ENCODE peak calls at places on chromosome 9, in four cellular contexts. B, R, W and X are unnamed samples.
A peak's percentile ranks its signal among the peaks of the same experiment; 100 is the strongest.

GRCh38 chr9:71729816-71730526 is 38.3 kb downstream of the CEMIP2 start:
- DNase-seq in B (no peak), R (no peak), W (no peak), X (no peak)

GRCh38 chr9:123329329-123329955 is 26.6 kb upstream of the CRB2 start:
- DNase-seq in B (no peak), R (no peak), W (no peak), X (no peak)

GRCh38 chr9:92097997-92098482 is 17.2 kb downstream of the SPTLC1 start:
- DNase-seq in B (peak; percentile 58), R (no peak), W (peak; percentile 64), X (peak; percentile 18)

GRCh38 chr9:27870404-27870803 is 297.1 kb upstream of the C9orf72 start:
- DNase-seq in B (no peak), R (no peak), W (no peak), X (no peak)

GRCh38 chr9:98740226-98740881 is 31.6 kb upstream of the GABBR2 start:
- DNase-seq in B (no peak), R (no peak), W (no peak), X (no peak)

GRCh38 chr9:94623253-94623652 is 16.1 kb downstream of the FBP1 start:
- DNase-seq in B (no peak), R (no peak), W (no peak), X (peak; percentile 58)

GRCh38 chr9:136045595-136046554 is 49.2 kb downstream of the NACC2 start:
- DNase-seq in B (no peak), R (no peak), W (no peak), X (no peak)

GRCh38 chr9:137745541-137745991 is 126.8 kb downstream of the EHMT1 start:
- DNase-seq in B (no peak), R (peak; percentile 56), W (no peak), X (no peak)

GRCh38 chr9:5514608-5515260 is 4.4 kb downstream of the PDCD1LG2 start:
- DNase-seq in B (no peak), R (no peak), W (no peak), X (no peak)

GRCh38 chr9:29475471-29475870 is 1902.2 kb upstream of the C9orf72 start:
- DNase-seq in B (peak; percentile 2), R (no peak), W (no peak), X (no peak)

GRCh38 chr9:137453643-137454081 is 5.5 kb downstream of the NSMF start:
- DNase-seq in B (no peak), R (peak; percentile 41), W (peak; percentile 75), X (peak; percentile 80)

GRCh38 chr9:128249914-128250838 is 25.6 kb downstream of the GOLGA2 start:
- DNase-seq in B (no peak), R (peak; percentile 27), W (peak; percentile 75), X (peak; percentile 99)
- TF ChIP-seq CTCF in B (no peak), R (no peak), W (no peak), X (no peak)

GRCh38 chr9:125617087-125617486 is 89.9 kb downstream of the MAPKAP1 start:
- DNase-seq in B (no peak), R (no peak), W (no peak), X (no peak)
- TF ChIP-seq CTCF in B (no peak), R (no peak), W (no peak), X (no peak)

GRCh38 chr9:133371261-133371711 is 4.6 kb downstream of the SURF4 start:
- DNase-seq in B (no peak), R (no peak), W (no peak), X (no peak)
- TF ChIP-seq CTCF in B (no peak), R (no peak), W (no peak), X (no peak)

DNA sequence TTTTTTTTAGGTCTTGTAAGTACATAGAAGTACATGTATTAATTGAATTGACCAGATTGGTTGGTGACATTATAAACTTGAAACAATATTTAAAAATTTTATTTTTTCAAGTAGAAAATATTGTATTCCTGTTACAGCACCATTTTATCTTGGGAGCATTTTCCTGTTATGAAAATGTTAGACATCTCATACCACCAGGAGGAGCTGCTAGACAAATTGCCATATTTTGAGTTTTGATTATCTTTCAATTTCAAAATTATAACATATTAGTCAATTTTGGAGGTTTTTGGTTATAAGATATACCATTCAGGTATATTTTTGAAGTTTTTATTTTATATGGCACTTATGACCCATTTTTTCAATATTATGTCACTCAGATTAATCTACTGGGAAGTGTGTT is 84.4 kb downstream of the CNTLN start:
- DNase-seq in B (no peak), R (no peak), W (no peak), X (no peak)
- TF ChIP-seq CTCF in B (peak; percentile 52), R (peak; percentile 41), W (no peak), X (no peak)

GRCh38 chr9:96501981-96502833 is 52.2 kb downstream of the HABP4 start:
- DNase-seq in B (no peak), R (no peak), W (no peak), X (no peak)
- TF ChIP-seq CTCF in B (no peak), R (no peak), W (no peak), X (no peak)

DNA sequence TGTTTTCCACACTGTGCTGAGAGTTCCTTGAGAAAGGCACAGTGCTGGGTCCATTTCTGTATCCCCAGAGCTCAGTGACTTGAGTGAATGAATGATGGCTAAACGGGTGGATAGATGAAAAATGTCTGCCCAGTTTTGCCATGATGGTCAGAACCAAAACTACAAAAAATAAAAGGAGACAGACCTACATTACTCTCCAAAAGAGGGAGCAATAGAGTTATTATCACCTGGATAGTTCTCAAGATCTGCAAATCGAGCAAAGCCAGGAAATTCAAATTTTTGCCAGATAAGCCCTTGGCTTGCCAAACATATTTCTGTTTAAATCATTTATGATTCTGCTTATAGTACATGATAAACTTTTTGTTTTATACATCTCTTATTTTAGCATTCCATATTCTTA is 214.2 kb upstream of the ZNF462 start:
- DNase-seq in B (peak; percentile 1), R (peak; percentile 21), W (no peak), X (no peak)
- TF ChIP-seq CTCF in B (peak; percentile 51), R (peak; percentile 38), W (peak; percentile 43), X (no peak)

GRCh38 chr9:130426883-130427282 is 17.9 kb upstream of the ASS1 start:
- DNase-seq in B (no peak), R (no peak), W (no peak), X (peak; percentile 33)
- TF ChIP-seq CTCF in B (no peak), R (no peak), W (no peak), X (no peak)

DNA sequence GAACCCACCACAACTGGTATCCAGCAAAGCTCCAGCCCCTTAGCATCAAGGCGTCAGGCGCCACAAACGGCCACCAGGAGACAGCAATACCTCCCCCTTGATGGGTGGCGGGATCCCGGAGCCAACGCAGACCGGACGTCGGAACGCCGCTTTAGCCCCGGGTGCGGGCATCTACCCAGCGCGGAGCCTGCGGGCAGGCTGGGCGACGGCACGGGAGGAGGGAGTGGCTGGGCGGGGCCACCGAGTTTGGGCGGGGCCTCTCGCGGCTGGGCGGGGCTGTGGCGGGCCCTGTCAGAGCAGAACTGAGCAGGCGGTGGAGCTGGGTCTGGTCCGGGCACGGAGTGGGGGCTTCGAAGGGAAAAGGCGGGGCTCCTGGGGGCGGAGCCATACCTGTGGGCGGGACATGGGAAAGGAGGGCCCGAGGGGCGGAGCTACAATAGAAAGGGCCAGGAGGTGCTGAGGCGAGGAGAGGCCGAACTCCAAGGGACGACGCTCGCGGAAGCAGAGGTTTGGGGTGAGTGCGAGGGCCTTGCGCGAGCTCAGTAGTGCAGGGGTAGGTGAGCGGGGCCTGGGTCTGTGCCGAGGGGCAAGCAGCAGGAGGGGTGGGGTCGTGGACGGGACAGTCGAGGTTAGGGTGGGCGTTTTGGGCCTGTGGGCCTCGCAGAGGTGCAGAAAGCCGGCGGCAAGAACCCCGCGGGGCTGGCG is 40.2 kb upstream of the GARNL3 start:
- DNase-seq in B (no peak), R (peak; percentile 60), W (peak; percentile 91), X (peak; percentile 98)
- TF ChIP-seq CTCF in B (no peak), R (no peak), W (peak; percentile 40), X (no peak)